ENCODE peak calls at places on chromosomes 12 and 14, in seven cellular contexts. V, T, G, K, J, W and L are unnamed samples.

GRCh38 chr12:26523708-26524150 is 309.3 kb downstream of the ITPR2 start:
- DNase-seq in J (no peak), K (no peak), V (peak), W (peak), G (no peak), T (no peak), L (no peak)

GRCh38 chr14:62162998-62163589 is 400.9 kb downstream of the SNAPC1 start:
- DNase-seq in G (no peak), J (peak), T (no peak), W (peak), V (no peak), K (no peak), L (no peak)

GRCh38 chr12:56897844-56898341 is 36.3 kb downstream of the SDR9C7 start:
- DNase-seq in T (no peak), G (no peak), V (no peak), J (no peak), K (no peak), W (no peak), L (no peak)

GRCh38 chr12:121806556-121807308 is 2.9 kb downstream of the SETD1B start:
- DNase-seq in J (no peak), V (no peak), K (no peak), T (no peak), W (no peak), G (no peak), L (no peak)

GRCh38 chr14:91317381-91318313 is 73.1 kb upstream of the GPR68 start:
- DNase-seq in T (peak), W (no peak), G (peak), V (peak), K (peak), J (no peak), L (peak)

GRCh38 chr12:74292351-74293194 is 245.1 kb upstream of the ATXN7L3B start:
- DNase-seq in G (no peak), J (no peak), T (no peak), K (no peak), W (no peak), V (no peak), L (no peak)

GRCh38 chr12:12024958-12025682 is 45.6 kb upstream of the BCL2L14 start:
- DNase-seq in T (peak), G (no peak), V (peak), K (peak), W (no peak), J (no peak), L (peak)

GRCh38 chr12:112606611-112607366 is 184.8 kb upstream of the RPH3A start:
- DNase-seq in W (no peak), T (no peak), V (no peak), J (no peak), K (no peak), G (no peak), L (no peak)

GRCh38 chr12:62832027-62832426 is 102.9 kb downstream of the PPM1H start:
- DNase-seq in W (no peak), T (no peak), K (no peak), V (no peak), J (no peak), G (no peak), L (no peak)

GRCh38 chr12:85711735-85712390 is 124.3 kb downstream of the RASSF9 start:
- DNase-seq in T (no peak), V (no peak), J (no peak), K (no peak), G (no peak), W (no peak), L (no peak)